ENCODE peak calls at places on chromosome 13, in eight cellular contexts. P is stomach, S is ascending aorta, D is PC-3, G is MM.1S, E is HFFc6, R is AG09309, W is colonic mucosa. H is an unnamed sample.

GRCh38 chr13:98871727-98872126 is 106.1 kb downstream of the DOCK9 start:
- DNase-seq in P (no peak), S (no peak), D (no peak), G (no peak), E (no peak), R (no peak), W (no peak), H (no peak)

GRCh38 chr13:99984134-99984462 is 2.5 kb downstream of the ZIC2 start:
- DNase-seq in P (no peak), S (no peak), D (no peak), G (no peak), E (no peak), R (no peak), W (no peak), H (no peak)

GRCh38 chr13:48199404-48199991 is 33.5 kb upstream of the ITM2B start:
- DNase-seq in P (no peak), S (no peak), D (no peak), G (no peak), E (no peak), R (no peak), W (no peak), H (no peak)

GRCh38 chr13:41018583-41018909 is 570 bp downstream of the ELF1 start:
- DNase-seq in P (no peak), S (no peak), D (no peak), G (no peak), E (no peak), R (no peak), W (no peak), H (no peak)

GRCh38 chr13:79779761-79780160 is 298.8 kb downstream of the NDFIP2 start:
- DNase-seq in P (no peak), S (peak; percentile 64), D (peak; percentile 37), G (no peak), E (peak; percentile 32), R (peak; percentile 44), W (peak; percentile 43), H (no peak)

GRCh38 chr13:87736849-87737400 is 65.8 kb downstream of the SLITRK5 start:
- DNase-seq in P (no peak), S (no peak), D (no peak), G (no peak), E (no peak), R (no peak), W (no peak), H (no peak)

GRCh38 chr13:58463841-58464240 is 832.3 kb downstream of the PCDH17 start:
- DNase-seq in P (no peak), S (no peak), D (no peak), G (no peak), E (no peak), R (no peak), W (no peak), H (no peak)

GRCh38 chr13:51278426-51279130 is 56.4 kb downstream of the FAM124A start:
- DNase-seq in P (no peak), S (no peak), D (no peak), G (no peak), E (no peak), R (no peak), W (no peak), H (no peak)

GRCh38 chr13:75355609-75356008 is 126.4 kb downstream of the TBC1D4 start:
- DNase-seq in P (no peak), S (no peak), D (no peak), G (no peak), E (no peak), R (no peak), W (no peak), H (no peak)

GRCh38 chr13:42394361-42395065 is 122.6 kb downstream of the AKAP11 start:
- DNase-seq in P (no peak), S (no peak), D (no peak), G (no peak), E (no peak), R (no peak), W (no peak), H (no peak)

GRCh38 chr13:98984983-98985382 is 7.1 kb upstream of the DOCK9 start:
- DNase-seq in P (no peak), S (no peak), D (no peak), G (no peak), E (no peak), R (no peak), W (no peak), H (no peak)

GRCh38 chr13:44618326-44618725 is 42.2 kb upstream of the TSC22D1 start:
- DNase-seq in P (no peak), S (no peak), D (no peak), G (no peak), E (no peak), R (no peak), W (no peak), H (no peak)

GRCh38 chr13:67119481-67119883 is 110.7 kb downstream of the PCDH9 start:
- DNase-seq in P (no peak), S (no peak), D (peak; percentile 79), G (no peak), E (peak; percentile 79), R (peak; percentile 45), W (no peak), H (no peak)

GRCh38 chr13:35769812-35770211 is 293.3 kb upstream of the MAB21L1 start:
- DNase-seq in P (no peak), S (no peak), D (no peak), G (no peak), E (no peak), R (no peak), W (no peak), H (no peak)

GRCh38 chr13:74132152-74132767 is 1.9 kb downstream of the KLF12 start:
- DNase-seq in P (no peak), S (no peak), D (peak; percentile 48), G (no peak), E (no peak), R (no peak), W (no peak), H (no peak)

GRCh38 chr13:41028051-41028450 is 8.9 kb upstream of the ELF1 start:
- DNase-seq in P (no peak), S (no peak), D (no peak), G (no peak), E (peak; percentile 54), R (no peak), W (no peak), H (no peak)

GRCh38 chr13:106899444-106899843 is 331.5 kb upstream of the ARGLU1 start:
- DNase-seq in P (no peak), S (no peak), D (peak; percentile 36), G (no peak), E (no peak), R (no peak), W (no peak), H (no peak)

GRCh38 chr13:113651511-113652403 is 6.2 kb downstream of the ATP4B start:
- DNase-seq in P (peak; percentile 24), S (peak; percentile 60), D (no peak), G (no peak), E (no peak), R (no peak), W (no peak), H (peak; percentile 9)

DNA sequence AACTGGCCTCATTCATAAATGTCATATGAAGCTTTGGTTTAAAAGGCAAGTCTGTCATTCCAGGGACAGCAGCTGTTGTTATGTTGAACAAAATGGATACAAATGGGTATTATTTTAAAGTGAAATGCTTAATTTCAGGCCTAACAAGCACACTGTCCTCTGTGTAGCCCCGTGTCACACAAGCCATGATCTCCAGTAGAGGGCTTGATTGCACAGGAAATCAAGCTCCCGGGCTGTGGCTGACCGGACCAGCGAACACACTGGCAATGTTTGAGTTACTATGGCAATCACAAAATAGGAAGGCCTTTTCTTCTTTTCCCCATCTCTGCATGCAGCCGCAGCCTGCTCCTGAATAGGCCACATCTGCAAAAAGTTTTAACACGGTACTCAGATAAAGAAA is 64.0 kb upstream of the GSX1 start:
- DNase-seq in P (no peak), S (no peak), D (peak; percentile 5), G (no peak), E (peak; percentile 13), R (no peak), W (no peak), H (no peak)
- TF ChIP-seq CTCF in P (no peak), S (no peak), D (no peak), G (no peak), E (no peak), R (no peak), W (no peak), H (no peak)

GRCh38 chr13:111153977-111154332 is 38.8 kb downstream of the ARHGEF7 start:
- DNase-seq in P (no peak), S (peak; percentile 74), D (peak; percentile 23), G (peak; percentile 56), E (no peak), R (no peak), W (peak; percentile 52), H (no peak)
- TF ChIP-seq CTCF in P (no peak), S (peak; percentile 48), D (no peak), G (peak; percentile 30), E (peak; percentile 43), R (no peak), W (no peak), H (no peak)

GRCh38 chr13:94548382-94549240 is 47.3 kb downstream of the TGDS start:
- DNase-seq in P (peak; percentile 32), S (no peak), D (peak; percentile 46), G (peak; percentile 80), E (no peak), R (peak; percentile 7), W (peak; percentile 62), H (no peak)
- TF ChIP-seq CTCF in P (no peak), S (no peak), D (peak; percentile 38), G (peak; percentile 41), E (peak; percentile 22), R (no peak), W (no peak), H (no peak)

GRCh38 chr13:101452519-101453485 is at the start of gene ITGBL1:
- DNase-seq in P (no peak), S (peak; percentile 71), D (peak; percentile 41), G (peak; percentile 50), E (peak; percentile 20), R (no peak), W (no peak), H (no peak)
- TF ChIP-seq CTCF in P (no peak), S (no peak), D (no peak), G (no peak), E (peak; percentile 10), R (peak; percentile 1), W (no peak), H (no peak)